ENCODE peak calls at places on chromosome 2, in ten cellular contexts. I, N, M, S, R, J, K, D, L and E are unnamed samples.

GRCh38 chr2:109089602-109090300 is 39.3 kb upstream of the SH3RF3 start:
- DNase-seq in I (no peak), K (no peak), R (no peak), D (no peak), L (no peak), M (no peak), S (no peak), J (peak), N (no peak), E (no peak)

GRCh38 chr2:204012081-204012653 is 75.6 kb downstream of the ICOS start:
- DNase-seq in J (peak), K (no peak), S (no peak), L (no peak), I (peak), M (no peak), D (no peak), R (no peak), N (peak), E (no peak)

GRCh38 chr2:110101280-110101844 is 14.3 kb downstream of the MALL start:
- DNase-seq in I (peak), M (peak), R (peak), D (peak), S (no peak), K (peak), L (peak), N (peak), J (peak), E (no peak)

GRCh38 chr2:99984781-99985525 is 157.4 kb downstream of the AFF3 start:
- DNase-seq in D (no peak), R (no peak), K (no peak), M (no peak), L (no peak), J (peak), I (no peak), S (no peak), N (no peak), E (no peak)

GRCh38 chr2:27308359-27308875 is at the start of gene UCN:
- DNase-seq in S (no peak), D (no peak), K (peak), M (peak), R (no peak), N (no peak), I (no peak), L (no peak), J (peak), E (no peak)

GRCh38 chr2:23625726-23626125 is 240.7 kb downstream of the KLHL29 start:
- DNase-seq in N (no peak), S (no peak), L (no peak), R (no peak), I (no peak), J (no peak), K (no peak), M (no peak), D (no peak), E (no peak)

GRCh38 chr2:72127401-72128058 is 20.1 kb downstream of the CYP26B1 start:
- DNase-seq in M (no peak), J (no peak), R (no peak), S (no peak), D (no peak), L (peak), N (no peak), I (no peak), K (no peak), E (no peak)

GRCh38 chr2:169598982-169599381 is 14.8 kb downstream of the PPIG start:
- DNase-seq in K (no peak), I (no peak), S (no peak), R (no peak), J (no peak), D (no peak), M (no peak), N (no peak), L (no peak), E (no peak)

GRCh38 chr2:152620218-152620617 is 97.0 kb downstream of the PRPF40A start:
- DNase-seq in S (no peak), L (no peak), N (no peak), R (no peak), J (no peak), I (no peak), D (no peak), M (no peak), K (no peak), E (no peak)

GRCh38 chr2:71452565-71452964 is 796 bp upstream of the DYSF start:
- DNase-seq in K (peak), S (no peak), L (no peak), M (peak), J (peak), R (no peak), N (no peak), I (no peak), D (peak), E (peak)

GRCh38 chr2:199136241-199136640 is 321.5 kb downstream of the SATB2 start:
- DNase-seq in R (no peak), D (no peak), L (no peak), I (no peak), M (no peak), N (no peak), K (no peak), J (peak), S (no peak), E (no peak)